ENCODE peak calls at places on chromosomes 12 and 14, in seven cellular contexts. F, G, E, O, D, C and P are unnamed samples.

GRCh38 chr12:57165741-57166140 is 18.3 kb upstream of the LRP1-AS start:
- DNase-seq in F (no peak), G (peak), E (no peak), O (no peak), D (peak), C (no peak), P (peak)

GRCh38 chr12:52044284-52044983 is 6.8 kb upstream of the NR4A1 start:
- DNase-seq in F (no peak), G (no peak), E (no peak), O (no peak), D (no peak), C (no peak), P (no peak)

GRCh38 chr14:97120204-97121120 is 323.3 kb downstream of the VRK1 start:
- DNase-seq in F (no peak), G (peak), E (no peak), O (no peak), D (no peak), C (peak), P (no peak)

GRCh38 chr14:99648385-99648784 is 3.5 kb downstream of the HHIPL1 start:
- DNase-seq in F (no peak), G (no peak), E (no peak), O (no peak), D (no peak), C (no peak), P (no peak)

GRCh38 chr12:45458854-45459807 is 243.2 kb downstream of the ANO6 start:
- DNase-seq in F (no peak), G (no peak), E (no peak), O (no peak), D (no peak), C (no peak), P (no peak)

GRCh38 chr14:93023039-93023438 is 92.7 kb downstream of the ITPK1 start:
- DNase-seq in F (no peak), G (peak), E (peak), O (peak), D (no peak), C (peak), P (no peak)

GRCh38 chr14:59631237-59631636 is 54.6 kb upstream of the CCDC175 start:
- DNase-seq in F (peak), G (peak), E (peak), O (peak), D (peak), C (no peak), P (no peak)

GRCh38 chr12:41274643-41275042 is 86.5 kb downstream of the PDZRN4 start:
- DNase-seq in F (no peak), G (no peak), E (no peak), O (no peak), D (no peak), C (no peak), P (no peak)

GRCh38 chr12:38161123-38162000 is 155.2 kb upstream of the ALG10B start:
- DNase-seq in F (no peak), G (no peak), E (no peak), O (no peak), D (no peak), C (no peak), P (no peak)

GRCh38 chr12:46801293-46801692 is 24.5 kb downstream of the SLC38A4 start:
- DNase-seq in F (no peak), G (no peak), E (no peak), O (no peak), D (no peak), C (no peak), P (no peak)

GRCh38 chr12:121514184-121514742 is 66.6 kb downstream of the KDM2B start:
- DNase-seq in F (no peak), G (no peak), E (no peak), O (no peak), D (no peak), C (peak), P (no peak)

GRCh38 chr12:6199531-6200265 is 502 bp upstream of the CD9 start:
- DNase-seq in F (no peak), G (no peak), E (no peak), O (peak), D (no peak), C (no peak), P (no peak)

GRCh38 chr14:98234208-98234607 is 1037.8 kb downstream of the BCL11B start:
- DNase-seq in F (no peak), G (peak), E (no peak), O (no peak), D (no peak), C (no peak), P (no peak)

GRCh38 chr12:117970334-117970733 is 1.5 kb upstream of the KSR2 start:
- DNase-seq in F (no peak), G (no peak), E (no peak), O (no peak), D (no peak), C (no peak), P (no peak)

GRCh38 chr14:51086044-51086443 is 8.9 kb downstream of the TRIM9 start:
- DNase-seq in F (no peak), G (no peak), E (no peak), O (no peak), D (no peak), C (no peak), P (no peak)

GRCh38 chr14:89237923-89238529 is 179.0 kb downstream of the FOXN3 start:
- DNase-seq in F (no peak), G (no peak), E (no peak), O (peak), D (no peak), C (no peak), P (no peak)

GRCh38 chr12:104105461-104105860 is 32.5 kb downstream of the NFYB start:
- DNase-seq in F (no peak), G (no peak), E (no peak), O (no peak), D (no peak), C (no peak), P (no peak)

GRCh38 chr12:69290545-69291277 is 51.3 kb downstream of the CPSF6 start:
- DNase-seq in F (peak), G (peak), E (peak), O (peak), D (peak), C (peak), P (peak)

GRCh38 chr12:12837025-12837872 is 24.1 kb downstream of the DDX47 start:
- DNase-seq in F (no peak), G (peak), E (peak), O (peak), D (peak), C (peak), P (peak)

GRCh38 chr14:60648934-60649814 is at the start of gene SIX1:
- DNase-seq in F (peak), G (peak), E (no peak), O (peak), D (peak), C (peak), P (peak)

GRCh38 chr14:101476258-101476930 is 84.9 kb upstream of the DIO3 start:
- DNase-seq in F (no peak), G (no peak), E (no peak), O (no peak), D (no peak), C (no peak), P (no peak)